ENCODE peak calls at places on chromosome 22, in nine cellular contexts. T, P, V, Y, R, M, N, U and C are unnamed samples.

GRCh38 chr22:32644252-32645100 is 157.0 kb upstream of the TIMP3 start:
- DNase-seq in T (no peak), M (peak), R (no peak), P (no peak), Y (no peak), V (peak), U (peak), N (peak), C (no peak)

GRCh38 chr22:38422615-38423511 is 32.1 kb downstream of the KCNJ4 start:
- DNase-seq in M (no peak), T (no peak), Y (no peak), U (no peak), R (no peak), V (no peak), P (no peak), N (no peak), C (no peak)

GRCh38 chr22:50693462-50693861 is 20.8 kb downstream of the SHANK3 start:
- DNase-seq in U (no peak), V (no peak), N (no peak), R (no peak), T (no peak), P (no peak), M (no peak), Y (no peak), C (no peak)

GRCh38 chr22:48645766-48646165 is 1181.9 kb downstream of the BRD1 start:
- DNase-seq in N (no peak), U (no peak), M (no peak), R (no peak), P (no peak), Y (no peak), T (no peak), V (no peak), C (no peak)

GRCh38 chr22:22745225-22746060 is 101.0 kb downstream of the GGTLC2 start:
- DNase-seq in Y (no peak), T (no peak), P (peak), U (peak), N (peak), V (no peak), R (peak), M (no peak), C (peak)

GRCh38 chr22:27676545-27677188 is 124.9 kb downstream of the MN1 start:
- DNase-seq in P (no peak), M (no peak), T (no peak), V (no peak), N (no peak), Y (no peak), U (no peak), R (no peak), C (no peak)

GRCh38 chr22:23380230-23380573 is 199.9 kb downstream of the IGLL1 start:
- DNase-seq in R (no peak), V (no peak), N (peak), U (no peak), T (no peak), Y (no peak), M (no peak), P (no peak), C (no peak)

GRCh38 chr22:50018608-50019291 is 6.2 kb upstream of the IL17REL start:
- DNase-seq in P (no peak), V (no peak), N (no peak), T (no peak), M (no peak), Y (no peak), R (no peak), U (no peak), C (no peak)

GRCh38 chr22:23140385-23140784 is 1.4 kb downstream of the RSPH14 start:
- DNase-seq in V (no peak), Y (no peak), U (no peak), P (no peak), N (no peak), R (no peak), M (no peak), T (no peak), C (no peak)

GRCh38 chr22:50192056-50192824 is 6.5 kb downstream of the TRABD start:
- DNase-seq in V (no peak), M (no peak), R (no peak), T (no peak), P (no peak), Y (no peak), N (peak), U (no peak), C (no peak)

GRCh38 chr22:39183991-39184585 is 31.6 kb upstream of the CBX7 start:
- DNase-seq in Y (no peak), R (peak), U (no peak), T (no peak), N (no peak), M (peak), P (peak), V (peak), C (no peak)

GRCh38 chr22:34045311-34045710 is 125.0 kb upstream of the LARGE1 start:
- DNase-seq in R (no peak), N (no peak), M (no peak), V (no peak), T (no peak), U (no peak), P (no peak), Y (no peak), C (no peak)

GRCh38 chr22:35099883-35100282 is 33.9 kb downstream of the ISX start:
- DNase-seq in U (no peak), N (no peak), T (no peak), V (no peak), R (peak), Y (no peak), M (no peak), P (no peak), C (no peak)

GRCh38 chr22:38873469-38874411 is 1.7 kb upstream of the CBX6 start:
- DNase-seq in Y (no peak), U (no peak), P (peak), M (no peak), T (peak), V (peak), R (no peak), N (peak), C (no peak)

GRCh38 chr22:33699176-33699575 is 221.1 kb downstream of the LARGE1 start:
- DNase-seq in Y (no peak), N (no peak), T (no peak), V (no peak), M (no peak), P (no peak), U (no peak), R (no peak), C (no peak)

GRCh38 chr22:35330258-35330861 is 30.7 kb downstream of the TOM1 start:
- DNase-seq in M (peak), R (no peak), Y (no peak), N (peak), T (no peak), U (no peak), V (peak), P (no peak), C (no peak)

GRCh38 chr22:21698430-21699329 is 32.9 kb downstream of the PPIL2 start:
- DNase-seq in T (peak), M (no peak), P (no peak), U (no peak), R (no peak), V (no peak), Y (no peak), N (no peak), C (peak)

GRCh38 chr22:49845666-49846459 is 7.8 kb upstream of the ZBED4 start:
- DNase-seq in M (peak), N (no peak), R (no peak), T (no peak), V (no peak), P (no peak), Y (no peak), U (no peak), C (no peak)

GRCh38 chr22:42427211-42427610 is 5.0 kb downstream of the NFAM1 start:
- DNase-seq in R (no peak), N (no peak), V (no peak), M (no peak), T (no peak), P (no peak), Y (no peak), U (no peak), C (no peak)

GRCh38 chr22:17792854-17793434 is 18.7 kb upstream of the BID start:
- DNase-seq in T (no peak), P (no peak), U (no peak), M (no peak), R (no peak), V (no peak), Y (no peak), N (no peak), C (no peak)

GRCh38 chr22:37932821-37933578 is 20.4 kb downstream of the C22orf23 start:
- DNase-seq in M (peak), Y (no peak), N (peak), U (no peak), R (no peak), P (no peak), V (no peak), T (no peak), C (no peak)

GRCh38 chr22:33746501-33746928 is 173.8 kb downstream of the LARGE1 start:
- DNase-seq in R (no peak), U (peak), V (no peak), T (no peak), N (peak), M (peak), P (no peak), Y (no peak), C (no peak)

GRCh38 chr22:27453688-27454087 is 347.9 kb downstream of the MN1 start:
- DNase-seq in V (no peak), Y (no peak), N (no peak), U (no peak), M (no peak), R (no peak), P (no peak), T (no peak), C (no peak)

GRCh38 chr22:32410459-32410858 is 1.6 kb downstream of the RTCB start:
- DNase-seq in R (no peak), V (no peak), Y (no peak), N (no peak), U (no peak), T (no peak), P (no peak), M (no peak), C (no peak)

GRCh38 chr22:39296981-39297489 is 22.4 kb downstream of the RPL3 start:
- DNase-seq in V (no peak), T (no peak), P (no peak), R (no peak), Y (no peak), N (no peak), M (no peak), U (no peak), C (no peak)

GRCh38 chr22:39654959-39655579 is 84.5 kb downstream of the CACNA1I start:
- DNase-seq in U (no peak), M (no peak), P (no peak), N (no peak), T (no peak), Y (no peak), R (peak), V (no peak), C (no peak)

GRCh38 chr22:23888615-23889401 is 5.4 kb upstream of the MIF start:
- DNase-seq in Y (no peak), M (no peak), R (peak), U (no peak), N (no peak), T (no peak), V (no peak), P (no peak), C (no peak)

GRCh38 chr22:39470462-39471335 is 13.9 kb downstream of the MGAT3 start:
- DNase-seq in N (no peak), P (no peak), Y (no peak), R (peak), V (no peak), M (no peak), U (peak), T (no peak), C (no peak)

GRCh38 chr22:32307617-32308016 is 50.0 kb upstream of the RFPL3 start:
- DNase-seq in M (no peak), U (no peak), T (no peak), V (no peak), R (no peak), N (no peak), P (no peak), Y (no peak), C (no peak)

GRCh38 chr22:49406047-49406650 is 421.5 kb downstream of the BRD1 start:
- DNase-seq in M (no peak), Y (no peak), N (peak), T (peak), V (no peak), R (no peak), P (no peak), U (no peak), C (no peak)

GRCh38 chr22:23068096-23068831 is 2.1 kb upstream of the GNAZ start:
- DNase-seq in Y (no peak), V (no peak), M (peak), U (no peak), P (no peak), T (peak), N (peak), R (no peak), C (no peak)

GRCh38 chr22:19061471-19062138 is 60.6 kb downstream of the DGCR2 start:
- DNase-seq in P (no peak), T (peak), V (no peak), U (no peak), M (peak), Y (no peak), N (no peak), R (no peak), C (no peak)

GRCh38 chr22:28937206-28938025 is 54.0 kb downstream of the ZNRF3 start:
- DNase-seq in M (no peak), U (no peak), Y (no peak), V (no peak), N (no peak), R (no peak), T (no peak), P (no peak), C (no peak)

GRCh38 chr22:39665229-39665628 is 94.7 kb downstream of the CACNA1I start:
- DNase-seq in P (no peak), M (no peak), V (peak), Y (no peak), T (no peak), N (no peak), U (no peak), R (no peak), C (no peak)

GRCh38 chr22:28440517-28441366 is 238.9 kb downstream of the TTC28 start:
- DNase-seq in M (no peak), V (no peak), R (no peak), T (no peak), P (no peak), U (no peak), Y (no peak), N (no peak), C (no peak)

GRCh38 chr22:39960791-39961746 is 872 bp downstream of the TMA7B start:
- DNase-seq in V (no peak), M (no peak), Y (no peak), U (no peak), R (peak), T (no peak), N (peak), P (peak), C (no peak)

GRCh38 chr22:27057717-27058116 is 400.3 kb downstream of the MIAT start:
- DNase-seq in P (no peak), N (no peak), M (no peak), U (no peak), R (no peak), T (no peak), Y (no peak), V (no peak), C (no peak)

GRCh38 chr22:23686416-23687024 is 4.3 kb upstream of the RGL4 start:
- DNase-seq in Y (no peak), N (peak), P (no peak), M (no peak), R (no peak), U (no peak), T (no peak), V (no peak), C (no peak)

GRCh38 chr22:18085188-18085587 is 7.4 kb downstream of the PEX26 start:
- DNase-seq in U (no peak), V (no peak), M (no peak), Y (no peak), P (no peak), N (peak), R (no peak), T (no peak), C (no peak)

GRCh38 chr22:34160117-34160758 is 240.0 kb upstream of the LARGE1 start:
- DNase-seq in R (no peak), V (no peak), U (no peak), N (no peak), M (no peak), T (no peak), P (no peak), Y (no peak), C (no peak)

GRCh38 chr22:43476341-43476740 is 64.5 kb downstream of the MPPED1 start:
- DNase-seq in Y (no peak), M (no peak), U (no peak), P (no peak), V (no peak), R (no peak), T (no peak), N (no peak), C (no peak)
- TF ChIP-seq CTCF in Y (no peak), M (no peak), U (no peak), P (peak), V (no peak), R (no peak), T (no peak), N (no peak), C (no peak)

GRCh38 chr22:41302016-41302767 is 867 bp downstream of the ZC3H7B start:
- DNase-seq in Y (no peak), N (no peak), R (peak), V (no peak), U (no peak), M (peak), P (peak), T (no peak), C (peak)
- TF ChIP-seq CTCF in Y (no peak), N (no peak), R (no peak), V (no peak), U (no peak), M (no peak), P (no peak), T (no peak), C (no peak)

DNA sequence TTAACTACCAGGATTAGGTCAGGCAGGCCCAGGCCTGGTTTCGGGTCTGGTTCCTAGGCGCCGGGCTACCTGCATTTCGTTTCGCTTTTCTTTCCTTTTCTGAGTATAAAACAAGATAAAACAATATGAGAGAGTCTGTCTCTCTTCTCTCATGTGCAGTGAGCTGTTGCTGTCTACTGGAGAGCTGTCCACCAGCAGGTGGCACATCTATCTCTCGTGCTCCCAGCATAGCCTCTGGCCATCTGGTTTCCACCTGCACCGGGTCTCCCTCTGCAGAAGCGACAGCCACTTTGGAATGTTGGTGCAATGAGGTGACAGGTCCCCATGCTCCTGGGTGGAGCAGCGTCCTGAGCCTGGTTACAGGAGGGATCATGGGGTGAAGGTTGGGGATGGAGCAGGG is 27.7 kb downstream of the RIBC2 start:
- DNase-seq in Y (no peak), T (no peak), R (peak), U (peak), V (peak), N (peak), P (peak), M (no peak), C (peak)
- TF ChIP-seq CTCF in Y (peak), T (peak), R (peak), U (peak), V (peak), N (peak), P (peak), M (peak), C (peak)

GRCh38 chr22:47199261-47199948 is 437.0 kb downstream of the TBC1D22A start:
- DNase-seq in M (peak), N (peak), R (no peak), P (no peak), Y (no peak), V (peak), U (no peak), T (peak), C (no peak)

GRCh38 chr22:47201186-47201995 is 438.9 kb downstream of the TBC1D22A start:
- DNase-seq in M (peak), V (no peak), U (no peak), T (peak), Y (no peak), P (no peak), R (no peak), N (peak), C (no peak)

GRCh38 chr22:47199949-47200272 is 437.5 kb downstream of the TBC1D22A start:
- DNase-seq in Y (no peak), P (no peak), T (no peak), N (no peak), M (no peak), R (no peak), U (no peak), V (no peak), C (no peak)

GRCh38 chr22:47198801-47199251 is 436.4 kb downstream of the TBC1D22A start:
- DNase-seq in M (peak), U (no peak), P (no peak), Y (no peak), V (peak), R (no peak), T (peak), N (peak), C (no peak)

GRCh38 chr22:47200273-47201051 is 438.0 kb downstream of the TBC1D22A start:
- DNase-seq in M (peak), T (peak), P (no peak), U (no peak), R (no peak), Y (no peak), N (peak), V (no peak), C (no peak)
- TF ChIP-seq CTCF in M (no peak), T (no peak), P (no peak), U (no peak), R (no peak), Y (no peak), N (no peak), V (no peak), C (no peak)

GRCh38 chr22:20430641-20431519 is 6.7 kb downstream of the SCARF2 start:
- DNase-seq in M (peak), P (peak), R (peak), V (no peak), U (peak), T (no peak), Y (no peak), N (peak), C (peak)
- TF ChIP-seq CTCF in M (peak), P (no peak), R (peak), V (no peak), U (peak), T (peak), Y (peak), N (peak), C (peak)

DNA sequence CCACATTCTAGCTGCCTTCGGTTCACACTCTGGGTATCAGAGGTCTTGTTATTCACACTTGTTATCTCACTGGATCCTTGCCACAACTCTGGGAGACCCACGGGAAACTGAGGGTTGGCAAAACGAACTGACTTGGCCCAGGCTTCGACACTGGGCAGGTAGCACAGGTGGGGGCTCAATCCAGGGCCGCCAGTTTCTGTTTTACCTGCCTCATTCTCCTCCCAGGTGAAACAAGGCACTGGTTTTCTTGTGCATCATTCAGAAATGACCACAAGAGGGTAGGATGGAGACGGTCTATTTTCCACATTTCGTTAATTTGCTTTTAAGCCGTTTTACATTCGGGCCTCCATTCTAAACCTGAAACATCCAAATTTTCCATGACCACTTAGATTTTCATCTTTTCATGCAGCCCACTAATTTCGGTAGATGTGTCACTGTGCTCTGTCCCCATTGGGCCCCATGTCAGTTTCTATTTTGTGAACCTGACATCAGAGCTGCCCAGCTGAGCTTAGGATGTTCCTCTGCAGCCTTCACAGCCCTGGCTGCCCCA is 108.1 kb downstream of the KIAA1671 start:
- DNase-seq in T (no peak), N (no peak), R (no peak), U (no peak), M (no peak), Y (no peak), P (no peak), V (no peak), C (no peak)
- TF ChIP-seq CTCF in T (peak), N (peak), R (peak), U (peak), M (peak), Y (no peak), P (no peak), V (peak), C (peak)